ENCODE peak calls at places on chromosomes 7 and 10, in seven cellular contexts. D is activated CD8-positive, alpha-beta memory T cell treated with anti-CD3 and anti-CD28 coated beads for 48 hours; N is PC-3; U is amygdala; T is RWPE1; B is SHP77; I is endothelial cell. W is an unnamed sample.

GRCh38 chr7:11170160-11170559 is 196.5 kb downstream of the PHF14 start:
- DNase-seq in U (no peak), N (no peak), I (no peak), T (no peak), D (no peak), B (peak; percentile 82), W (no peak)

GRCh38 chr7:98727146-98727709 is 110.1 kb downstream of the NPTX2 start:
- DNase-seq in U (no peak), N (no peak), T (no peak), D (no peak), I (no peak), B (no peak), W (no peak)

GRCh38 chr10:29675984-29676383 is 41.2 kb upstream of the SVIL start:
- DNase-seq in I (no peak), T (no peak), D (no peak), U (no peak), N (no peak), B (no peak), W (no peak)

GRCh38 chr10:52486840-52487611 is 172.9 kb downstream of the DKK1 start:
- DNase-seq in B (no peak), T (peak; percentile 89), D (no peak), N (peak; percentile 100), U (no peak), I (no peak), W (peak; percentile 41)

GRCh38 chr10:29957887-29958330 is 101.5 kb downstream of the JCAD start:
- DNase-seq in B (no peak), I (no peak), T (no peak), D (no peak), U (no peak), N (no peak), W (no peak)

GRCh38 chr10:116720241-116721047 is 21.9 kb downstream of the HSPA12A start:
- DNase-seq in D (no peak), U (no peak), B (no peak), N (no peak), T (no peak), I (no peak), W (no peak)

GRCh38 chr10:122279725-122280141 is 8.6 kb downstream of the BTBD16 start:
- DNase-seq in U (peak; percentile 70), D (no peak), I (peak; percentile 81), B (peak; percentile 68), T (peak; percentile 51), N (peak; percentile 60), W (peak; percentile 27)

GRCh38 chr10:93552780-93553179 is 13.7 kb upstream of the FFAR4 start:
- DNase-seq in I (no peak), D (no peak), U (no peak), T (no peak), B (no peak), N (no peak), W (no peak)

GRCh38 chr10:90921906-90922305 is 1.0 kb upstream of the ANKRD1 start:
- DNase-seq in D (no peak), T (no peak), B (no peak), U (no peak), N (no peak), I (no peak), W (no peak)

GRCh38 chr7:148204639-148205292 is 385.8 kb upstream of the C7orf33 start:
- DNase-seq in D (no peak), U (no peak), N (no peak), I (no peak), T (no peak), B (peak; percentile 44), W (no peak)

GRCh38 chr10:132922872-132923271 is 19.5 kb downstream of the CFAP46 start:
- DNase-seq in D (no peak), T (no peak), B (no peak), I (no peak), N (no peak), U (no peak), W (no peak)

GRCh38 chr7:44063894-44064651 is 1.3 kb downstream of the PGAM2 start:
- DNase-seq in T (no peak), U (no peak), N (no peak), D (no peak), I (no peak), B (peak; percentile 31), W (no peak)

GRCh38 chr10:31760674-31761081 is 168.0 kb downstream of the ARHGAP12 start:
- DNase-seq in T (no peak), N (no peak), U (no peak), D (no peak), B (no peak), I (no peak), W (no peak)

GRCh38 chr7:132424821-132425739 is 151.2 kb downstream of the PLXNA4 start:
- DNase-seq in I (no peak), D (no peak), N (no peak), B (no peak), U (peak; percentile 57), T (no peak), W (no peak)

W was measured in COLO829.